ENCODE peak calls at places on chromosomes 16 and 17, in nine cellular contexts. Y, T, N, R, Z, F, Q, X and C are unnamed samples.

GRCh38 chr17:28744104-28744801 is 442 bp downstream of the TRAF4 start:
- DNase-seq in N (peak; percentile 44), X (peak; percentile 90), R (peak; percentile 16), T (peak; percentile 68), Z (peak; percentile 51), Q (peak; percentile 78), F (no peak), Y (peak; percentile 88), C (peak; percentile 63)

GRCh38 chr17:4247981-4248388 is 15.8 kb downstream of the ANKFY1 start:
- DNase-seq in T (peak; percentile 87), Q (no peak), N (no peak), R (no peak), Z (no peak), F (no peak), X (peak; percentile 63), Y (no peak), C (no peak)

GRCh38 chr17:81465912-81466311 is 46.7 kb downstream of the ACTG1 start:
- DNase-seq in N (no peak), X (no peak), T (no peak), F (no peak), R (no peak), Q (no peak), Y (no peak), Z (no peak), C (no peak)

GRCh38 chr17:27578718-27579085 is 52.3 kb upstream of the LGALS9 start:
- DNase-seq in Z (no peak), F (peak; percentile 37), X (peak; percentile 57), T (no peak), Q (peak; percentile 39), N (peak; percentile 71), R (no peak), Y (no peak), C (peak; percentile 54)

GRCh38 chr17:3668279-3669084 is at the start of the genes EMC6 and TAX1BP3:
- DNase-seq in R (peak; percentile 95), N (peak; percentile 94), T (peak; percentile 98), X (peak; percentile 94), Q (peak; percentile 99), Y (peak; percentile 100), Z (peak; percentile 99), F (peak; percentile 89), C (peak; percentile 98)

GRCh38 chr16:22232277-22233049 is 26.4 kb downstream of the EEF2K start:
- DNase-seq in R (peak; percentile 24), Z (no peak), Y (no peak), N (peak; percentile 75), Q (no peak), X (peak; percentile 21), F (no peak), T (peak; percentile 95), C (peak; percentile 71)

GRCh38 chr17:49051269-49051668 is 54.1 kb downstream of the IGF2BP1 start:
- DNase-seq in Z (no peak), F (no peak), X (no peak), Q (no peak), N (no peak), Y (no peak), R (no peak), T (no peak), C (no peak)

GRCh38 chr16:2420035-2420434 is 9.2 kb upstream of the CCNF start:
- DNase-seq in Q (peak; percentile 13), Y (no peak), R (no peak), N (peak; percentile 31), X (no peak), F (no peak), T (no peak), Z (no peak), C (no peak)

GRCh38 chr17:65020284-65020683 is 36.3 kb downstream of the GNA13 start:
- DNase-seq in T (no peak), Z (no peak), R (no peak), Y (no peak), X (no peak), Q (peak; percentile 69), N (peak; percentile 40), F (peak; percentile 45), C (no peak)

GRCh38 chr17:17889922-17890321 is 53.1 kb upstream of the SREBF1 start:
- DNase-seq in N (no peak), Z (no peak), T (no peak), R (no peak), X (no peak), Y (no peak), Q (no peak), F (no peak), C (no peak)

GRCh38 chr16:85860413-85861094 is 38.4 kb upstream of the IRF8 start:
- DNase-seq in F (no peak), Y (no peak), X (no peak), Q (no peak), T (no peak), R (no peak), N (no peak), Z (no peak), C (no peak)